ENCODE peak calls at places on chromosomes 6 and 20, in eight cellular contexts. G, J, M, U, Q, H, R and D are unnamed samples.

GRCh38 chr20:38126146-38126912 is 38.7 kb downstream of the TGM2 start:
- DNase-seq in G (no peak), M (peak), H (no peak), J (no peak), U (no peak), Q (no peak), R (no peak), D (no peak)

GRCh38 chr6:100417037-100417436 is 47.7 kb downstream of the SIM1 start:
- DNase-seq in R (no peak), M (no peak), J (no peak), H (no peak), Q (no peak), G (no peak), U (no peak), D (no peak)

GRCh38 chr6:157304840-157305675 is 18.3 kb downstream of the TMEM242 start:
- DNase-seq in Q (no peak), M (peak), H (no peak), J (no peak), R (no peak), G (no peak), U (no peak), D (no peak)

GRCh38 chr6:35737413-35738211 is 780 bp downstream of the ARMC12 start:
- DNase-seq in U (peak), G (peak), R (peak), H (no peak), Q (peak), M (peak), J (peak), D (peak)

GRCh38 chr6:43768983-43769525 is 957 bp upstream of the VEGFA start:
- DNase-seq in U (peak), Q (no peak), J (peak), H (no peak), M (peak), G (no peak), R (no peak), D (peak)

GRCh38 chr6:93676506-93676905 is 257.1 kb upstream of the EPHA7 start:
- DNase-seq in H (no peak), M (peak), J (no peak), Q (no peak), R (no peak), U (no peak), G (no peak), D (no peak)

GRCh38 chr20:56418385-56418861 is 6.4 kb downstream of the CASS4 start:
- DNase-seq in U (peak), H (no peak), Q (no peak), R (peak), J (no peak), M (peak), G (no peak), D (no peak)

GRCh38 chr6:7732219-7732618 is 6.3 kb downstream of the BMP6 start:
- DNase-seq in J (no peak), H (no peak), U (no peak), R (no peak), M (peak), G (no peak), Q (no peak), D (no peak)

GRCh38 chr6:44272999-44273566 is 2.8 kb downstream of the TMEM151B start:
- DNase-seq in J (no peak), Q (no peak), G (no peak), H (no peak), U (no peak), M (no peak), R (no peak), D (no peak)

GRCh38 chr6:109237986-109238329 is 142.7 kb downstream of the CEP57L1 start:
- DNase-seq in Q (no peak), R (no peak), J (no peak), G (no peak), U (no peak), H (no peak), M (no peak), D (no peak)

GRCh38 chr6:152749336-152749735 is 1.3 kb upstream of the VIP start:
- DNase-seq in Q (no peak), G (no peak), H (no peak), J (no peak), M (no peak), U (no peak), R (no peak), D (no peak)

GRCh38 chr6:35215665-35216411 is 2.1 kb downstream of the SCUBE3 start:
- DNase-seq in U (no peak), H (no peak), Q (no peak), M (no peak), R (no peak), J (no peak), G (no peak), D (no peak)

GRCh38 chr20:39676857-39677351 is 714.8 kb downstream of the DHX35 start:
- DNase-seq in M (peak), J (no peak), U (no peak), G (no peak), R (no peak), H (no peak), Q (no peak), D (no peak)

GRCh38 chr6:20160541-20161283 is 51.6 kb downstream of the MBOAT1 start:
- DNase-seq in H (no peak), M (no peak), G (no peak), R (no peak), U (no peak), J (no peak), Q (no peak), D (no peak)

GRCh38 chr20:54668271-54669053 is 193.1 kb downstream of the DOK5 start:
- DNase-seq in R (peak), Q (peak), H (no peak), G (peak), M (peak), U (peak), J (no peak), D (peak)

GRCh38 chr20:20465259-20465658 is 97.4 kb downstream of the INSM1 start:
- DNase-seq in R (no peak), J (no peak), G (no peak), Q (no peak), H (no peak), U (peak), M (no peak), D (no peak)

GRCh38 chr6:139970591-139970991 is 596.1 kb upstream of the CITED2 start:
- DNase-seq in H (no peak), G (no peak), R (no peak), J (no peak), Q (no peak), M (peak), U (no peak), D (peak)

GRCh38 chr6:140230282-140230681 is 855.8 kb upstream of the CITED2 start:
- DNase-seq in Q (no peak), J (no peak), H (no peak), M (no peak), U (no peak), G (no peak), R (no peak), D (no peak)

GRCh38 chr20:20027284-20027683 is 10.1 kb downstream of the NAA20 start:
- DNase-seq in H (no peak), G (no peak), M (no peak), R (no peak), U (no peak), J (no peak), Q (no peak), D (no peak)

GRCh38 chr6:136103101-136103688 is 146.9 kb downstream of the MTFR2 start:
- DNase-seq in J (no peak), G (no peak), M (peak), U (peak), Q (no peak), H (no peak), R (no peak), D (peak)

GRCh38 chr20:4041748-4042411 is 26.5 kb upstream of the RNF24 start:
- DNase-seq in U (peak), R (no peak), M (peak), G (peak), J (peak), Q (no peak), H (peak), D (peak)

GRCh38 chr20:20360464-20360863 is 7.4 kb upstream of the INSM1 start:
- DNase-seq in U (peak), G (peak), M (peak), R (peak), H (no peak), Q (peak), J (peak), D (peak)

GRCh38 chr20:48740269-48740603 is 87.6 kb downstream of the PREX1 start:
- DNase-seq in M (no peak), J (no peak), U (no peak), R (no peak), Q (no peak), G (no peak), H (no peak), D (no peak)

GRCh38 chr20:53291548-53291947 is 302.1 kb downstream of the ZNF217 start:
- DNase-seq in R (no peak), Q (no peak), M (no peak), J (no peak), G (no peak), U (no peak), H (no peak), D (no peak)

GRCh38 chr6:26225848-26226590 is 138.8 kb downstream of the HFE start:
- DNase-seq in G (no peak), J (no peak), H (no peak), R (no peak), Q (no peak), U (no peak), M (no peak), D (no peak)
- H3K4me3 ChIP-seq in G (no peak), J (peak), H (peak), R (no peak), Q (no peak), U (no peak), M (peak), D (peak)

DNA sequence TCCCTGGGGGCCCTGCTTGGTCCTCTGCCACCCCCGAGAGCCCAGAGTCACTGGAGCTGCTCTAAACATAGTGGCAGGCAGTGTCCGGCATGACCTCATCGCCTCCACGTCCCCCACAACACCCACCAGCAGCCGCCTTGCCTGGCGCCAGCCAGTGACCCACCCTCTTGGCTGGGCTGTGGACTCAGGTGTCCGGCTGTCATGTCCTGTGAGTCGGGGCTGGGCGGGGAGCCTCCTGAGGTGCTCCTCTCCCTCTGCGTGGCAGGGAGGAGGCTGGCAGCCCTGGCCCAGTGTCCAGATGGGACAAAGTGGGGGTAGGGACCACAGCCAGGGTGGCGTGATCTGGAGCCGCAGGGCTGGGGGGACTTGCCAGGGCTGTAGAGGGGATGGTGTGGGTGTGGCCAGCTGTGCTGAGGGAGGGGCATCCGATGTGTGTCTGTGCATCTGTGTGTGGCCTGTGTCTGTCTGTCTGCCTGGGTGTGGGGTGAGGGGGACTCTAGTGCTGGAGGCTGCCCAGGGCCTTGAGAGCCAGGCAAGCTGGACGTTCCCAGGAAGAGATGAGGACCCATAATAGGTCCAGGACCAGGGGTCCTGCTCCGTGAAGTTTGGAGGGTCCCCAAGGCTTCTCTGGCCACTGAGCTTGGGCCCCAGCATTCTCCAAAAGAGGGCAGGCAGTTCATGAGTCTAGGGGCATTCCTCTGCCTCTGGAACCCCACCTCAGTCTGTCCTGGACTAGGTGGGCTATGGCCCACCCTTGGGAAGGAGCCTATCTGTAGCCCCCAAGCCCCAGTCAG is 2.3 kb upstream of the SOX18 start:
- DNase-seq in G (no peak), M (no peak), J (no peak), U (no peak), Q (no peak), H (no peak), R (no peak), D (no peak)
- H3K4me3 ChIP-seq in G (no peak), M (no peak), J (no peak), U (no peak), Q (no peak), H (no peak), R (no peak), D (no peak)

GRCh38 chr6:15491255-15491985 is 171.4 kb downstream of the DTNBP1 start:
- DNase-seq in J (peak), Q (peak), R (peak), G (peak), H (peak), U (peak), M (peak), D (peak)

GRCh38 chr6:15495375-15495901 is 167.4 kb downstream of the DTNBP1 start:
- DNase-seq in J (no peak), U (peak), M (peak), G (no peak), H (peak), R (no peak), Q (no peak), D (peak)

GRCh38 chr6:15496345-15497131 is 166.3 kb downstream of the DTNBP1 start:
- DNase-seq in J (no peak), U (no peak), M (no peak), H (peak), R (no peak), Q (no peak), G (no peak), D (no peak)

GRCh38 chr6:15491986-15492269 is 170.9 kb downstream of the DTNBP1 start:
- DNase-seq in J (no peak), R (no peak), G (no peak), M (no peak), Q (no peak), H (no peak), U (no peak), D (no peak)

DNA sequence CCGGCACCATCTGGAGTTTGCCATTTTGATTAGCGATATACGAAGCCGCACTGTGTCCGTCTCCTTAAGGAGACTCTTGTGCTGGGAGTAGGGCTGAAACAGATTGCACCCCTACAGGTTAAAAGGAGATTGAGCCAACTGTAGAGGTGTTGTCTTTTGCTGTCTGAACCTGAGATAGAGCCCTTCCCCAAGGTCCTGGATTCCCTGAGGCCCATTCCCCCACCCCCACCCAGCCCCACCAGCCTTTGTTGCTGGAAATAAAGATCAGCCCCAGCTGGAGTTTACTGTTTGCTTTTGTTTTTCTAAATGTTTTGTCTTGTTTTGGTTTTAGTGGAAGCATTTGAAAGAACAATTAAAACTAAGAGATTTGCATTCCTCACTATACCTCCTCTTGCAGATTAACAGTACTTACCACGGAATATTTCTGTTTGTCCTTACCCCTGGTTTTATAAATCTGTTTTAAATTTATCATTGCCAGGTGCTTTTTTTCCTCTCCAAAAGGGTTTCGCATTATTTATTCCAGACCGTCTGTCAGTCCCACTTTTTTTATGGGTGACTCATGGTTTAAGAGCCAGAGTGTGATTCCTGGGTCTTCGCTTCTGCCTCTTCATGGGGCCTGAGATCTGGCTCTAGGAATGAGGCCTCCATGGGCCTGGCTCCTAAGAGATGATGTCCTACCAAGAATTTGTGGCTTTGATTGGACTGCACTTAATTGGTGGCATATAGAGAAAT is 169.2 kb downstream of the DTNBP1 start:
- DNase-seq in Q (no peak), J (no peak), U (peak), H (no peak), G (no peak), M (no peak), R (no peak), D (peak)
- H3K4me3 ChIP-seq in Q (no peak), J (no peak), U (no peak), H (no peak), G (no peak), M (no peak), R (no peak), D (no peak)

GRCh38 chr20:32052792-32053362 is 835 bp downstream of the HCK start:
- DNase-seq in R (no peak), M (no peak), U (no peak), J (no peak), H (peak), Q (no peak), G (no peak), D (no peak)
- H3K4me3 ChIP-seq in R (no peak), M (no peak), U (no peak), J (no peak), H (peak), Q (peak), G (peak), D (no peak)

GRCh38 chr6:31544676-31545075 is 1.7 kb downstream of the ATP6V1G2 start:
- DNase-seq in G (no peak), U (no peak), M (no peak), Q (no peak), H (no peak), R (no peak), J (no peak), D (no peak)
- H3K4me3 ChIP-seq in G (no peak), U (no peak), M (no peak), Q (no peak), H (no peak), R (no peak), J (no peak), D (no peak)

GRCh38 chr20:17379651-17380050 is 151.5 kb downstream of the BFSP1 start:
- DNase-seq in R (no peak), M (no peak), Q (no peak), J (no peak), G (no peak), H (no peak), U (no peak), D (no peak)

GRCh38 chr20:17372831-17373440 is 146.1 kb downstream of the PCSK2 start:
- DNase-seq in R (no peak), M (no peak), G (no peak), U (no peak), H (no peak), J (no peak), Q (no peak), D (no peak)

GRCh38 chr20:17374086-17374485 is 147.2 kb downstream of the PCSK2 start:
- DNase-seq in G (no peak), M (no peak), J (no peak), H (no peak), U (no peak), Q (no peak), R (no peak), D (no peak)

GRCh38 chr20:17376031-17376430 is 149.2 kb downstream of the PCSK2 start:
- DNase-seq in R (no peak), G (no peak), Q (no peak), H (no peak), U (no peak), M (no peak), J (no peak), D (no peak)

GRCh38 chr20:17377222-17377621 is 150.4 kb downstream of the PCSK2 start:
- DNase-seq in R (peak), J (no peak), Q (no peak), M (no peak), G (no peak), U (no peak), H (no peak), D (no peak)
- H3K4me3 ChIP-seq in R (no peak), J (no peak), Q (no peak), M (no peak), G (no peak), U (no peak), H (no peak), D (no peak)